ENCODE peak calls at places on chromosomes 16 and 17, in ten cellular contexts. K is neural progenitor cell, Z is adrenal gland, B is stomach, H is psoas muscle, D is BJ, E is tibial artery, N is HFFc6, A is left ventricle myocardium inferior, Q is epithelial cell of proximal tubule. I is an unnamed sample.

GRCh38 chr17:79114455-79115301 is 40.1 kb downstream of the ENGASE start:
- DNase-seq in N (no peak), D (no peak), E (no peak), H (peak; percentile 44), B (peak; percentile 54), K (peak; percentile 73), A (peak; percentile 54), Z (peak; percentile 12), Q (no peak), I (no peak)

GRCh38 chr16:58264961-58265479 is 29.8 kb downstream of the PRSS54 start:
- DNase-seq in B (no peak), N (peak; percentile 87), K (no peak), D (peak; percentile 54), A (no peak), E (no peak), Q (peak; percentile 74), Z (peak; percentile 75), H (no peak), I (no peak)

GRCh38 chr17:16106161-16106891 is 106.7 kb downstream of the TTC19 start:
- DNase-seq in E (no peak), Q (no peak), N (no peak), Z (no peak), H (no peak), D (no peak), A (no peak), B (no peak), K (no peak), I (no peak)

GRCh38 chr17:38861399-38861843 is 7.9 kb upstream of the RPL23 start:
- DNase-seq in K (no peak), Z (no peak), Q (no peak), D (no peak), H (no peak), B (no peak), E (no peak), A (no peak), N (no peak), I (no peak)

GRCh38 chr17:64128787-64129514 is 993 bp downstream of the ERN1 start:
- DNase-seq in K (no peak), Q (no peak), B (peak; percentile 53), Z (no peak), D (no peak), H (peak; percentile 32), E (peak; percentile 76), A (no peak), N (peak; percentile 22), I (no peak)

GRCh38 chr16:4053663-4054479 is 62.4 kb downstream of the ADCY9 start:
- DNase-seq in K (no peak), Q (no peak), D (peak; percentile 98), E (peak; percentile 94), A (peak; percentile 71), N (peak; percentile 90), H (peak; percentile 73), Z (peak; percentile 91), B (peak; percentile 29), I (no peak)

GRCh38 chr16:75256059-75256870 is 4.8 kb upstream of the BCAR1 start:
- DNase-seq in Q (no peak), H (peak; percentile 56), A (no peak), D (no peak), B (peak; percentile 28), Z (no peak), N (no peak), K (no peak), E (peak; percentile 87), I (no peak)

GRCh38 chr17:79932446-79932845 is 93.2 kb upstream of the CBX4 start:
- DNase-seq in H (no peak), B (no peak), Z (no peak), D (no peak), K (no peak), A (no peak), N (no peak), E (no peak), Q (no peak), I (no peak)

GRCh38 chr17:77696151-77696719 is 262.3 kb upstream of the TNRC6C start:
- DNase-seq in A (no peak), B (no peak), Z (no peak), D (no peak), Q (no peak), H (no peak), N (no peak), K (peak; percentile 79), E (peak; percentile 45), I (no peak)

GRCh38 chr16:66740533-66740932 is 10.9 kb downstream of the DYNC1LI2 start:
- DNase-seq in B (peak; percentile 32), A (no peak), H (no peak), N (no peak), D (no peak), K (no peak), Q (no peak), Z (no peak), E (no peak), I (no peak)

GRCh38 chr16:3070608-3071111 is 5.2 kb downstream of the IL32 start:
- DNase-seq in H (no peak), N (no peak), A (no peak), B (no peak), K (no peak), E (no peak), D (no peak), Q (no peak), Z (no peak), I (no peak)

GRCh38 chr16:47019563-47019962 is 46.1 kb upstream of the DNAJA2 start:
- DNase-seq in B (no peak), H (no peak), E (no peak), K (no peak), N (no peak), Z (no peak), Q (no peak), D (no peak), A (no peak), I (no peak)

GRCh38 chr16:13835357-13835756 is 84.6 kb upstream of the ERCC4 start:
- DNase-seq in H (no peak), B (no peak), D (no peak), N (no peak), A (no peak), K (no peak), Q (no peak), Z (no peak), E (no peak), I (no peak)

GRCh38 chr17:51057534-51057933 is 63.1 kb downstream of the SPAG9 start:
- DNase-seq in Z (no peak), N (no peak), A (no peak), K (no peak), H (no peak), Q (no peak), D (no peak), E (no peak), B (no peak), I (no peak)

GRCh38 chr17:31400481-31400950 is 9.0 kb downstream of the RAB11FIP4 start:
- DNase-seq in A (no peak), E (peak; percentile 51), N (no peak), Q (no peak), H (no peak), K (no peak), B (no peak), Z (no peak), D (no peak), I (no peak)

GRCh38 chr16:29170393-29171239 is 185.8 kb downstream of the LAT start:
- DNase-seq in B (no peak), D (no peak), E (no peak), A (no peak), H (peak; percentile 31), Z (no peak), K (no peak), N (no peak), Q (no peak), I (no peak)

GRCh38 chr16:30065112-30065942 is at the start of gene ALDOA:
- DNase-seq in B (peak; percentile 98), D (peak; percentile 92), K (peak; percentile 98), E (peak; percentile 99), N (peak; percentile 98), H (peak; percentile 99), Z (peak; percentile 99), A (peak; percentile 99), Q (peak; percentile 70), I (peak; percentile 94)

GRCh38 chr16:70644763-70645597 is 1.4 kb upstream of the IL34 start:
- DNase-seq in B (no peak), A (no peak), H (no peak), Z (no peak), K (no peak), E (no peak), Q (no peak), D (no peak), N (no peak), I (no peak)
- TF ChIP-seq CTCF in B (no peak), A (no peak), H (no peak), Z (no peak), K (no peak), E (no peak), Q (no peak), D (no peak), N (no peak), I (no peak)

GRCh38 chr17:48561894-48562810 is 16.0 kb downstream of the HOXB4 start:
- DNase-seq in K (no peak), N (no peak), Z (no peak), B (no peak), D (no peak), E (no peak), A (no peak), Q (no peak), H (no peak), I (no peak)
- TF ChIP-seq CTCF in K (peak; percentile 28), N (peak; percentile 41), Z (no peak), B (no peak), D (no peak), E (no peak), A (peak; percentile 8), Q (peak; percentile 54), H (no peak), I (peak; percentile 56)

DNA sequence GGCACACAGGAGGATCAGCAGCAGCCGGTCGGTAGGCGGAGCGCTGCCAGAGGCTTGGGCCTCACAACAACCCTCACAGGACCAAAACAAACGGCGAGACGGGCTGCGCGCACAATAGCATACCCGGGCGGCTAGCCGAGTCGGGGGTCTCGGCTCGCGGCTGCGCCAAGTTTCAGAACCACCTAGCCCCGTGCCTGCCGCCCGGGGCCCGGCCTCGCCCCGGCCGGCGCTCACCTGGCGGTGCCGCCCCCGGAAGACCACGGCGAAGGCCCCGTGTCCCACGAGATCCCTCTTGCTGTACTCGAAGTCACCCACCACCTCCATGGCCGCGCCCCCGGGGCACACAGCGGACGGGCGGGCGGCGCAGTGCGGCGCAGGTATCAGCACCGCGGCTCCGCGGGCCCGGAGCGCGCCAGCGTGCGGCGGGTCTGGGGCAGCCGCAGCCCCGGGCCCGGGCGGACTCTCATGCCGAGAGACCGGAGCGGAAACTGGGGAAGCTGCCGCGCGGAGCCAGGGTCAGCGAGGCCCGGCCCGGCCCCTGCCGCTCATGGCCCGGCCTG is 562 bp downstream of the ULK2 start:
- DNase-seq in N (peak; percentile 27), Z (peak; percentile 77), D (no peak), H (peak; percentile 36), Q (no peak), K (peak; percentile 88), B (peak; percentile 70), E (peak; percentile 86), A (peak; percentile 76), I (peak; percentile 62)
- TF ChIP-seq CTCF in N (peak; percentile 62), Z (peak; percentile 36), D (peak; percentile 60), H (no peak), Q (peak; percentile 36), K (peak; percentile 44), B (peak; percentile 7), E (no peak), A (peak; percentile 45), I (no peak)

DNA sequence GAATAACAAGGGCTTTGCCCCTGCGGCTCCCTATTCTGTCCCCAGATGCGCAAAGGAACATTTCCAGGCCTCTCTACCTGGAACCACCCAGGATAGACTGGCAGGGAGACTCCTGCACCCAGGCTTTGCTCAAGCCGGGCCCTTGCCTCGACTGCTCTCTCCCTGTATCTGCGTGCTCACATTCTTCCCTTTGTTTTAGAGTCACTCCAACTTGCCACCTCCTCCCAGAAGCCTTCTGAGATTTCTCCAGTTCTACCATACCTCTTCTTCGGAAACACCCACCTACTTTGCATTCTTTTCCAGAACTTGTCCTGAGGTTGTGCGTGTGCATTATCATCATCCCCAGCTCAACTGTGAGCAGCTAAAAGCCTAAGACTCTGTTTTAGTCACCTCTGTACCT is 3.0 kb downstream of the CES5A start:
- DNase-seq in D (no peak), Q (no peak), Z (no peak), N (no peak), B (no peak), A (no peak), K (no peak), E (no peak), H (no peak), I (no peak)
- TF ChIP-seq CTCF in D (no peak), Q (no peak), Z (no peak), N (no peak), B (no peak), A (no peak), K (no peak), E (no peak), H (no peak), I (no peak)

I was measured in endothelial cell.